ENCODE peak calls at places on chromosomes 7 and 10, in seven cellular contexts. V, O, X, K, P, Q and H are unnamed samples.

GRCh38 chr7:79933144-79933543 is 201.5 kb upstream of the GNAI1 start:
- DNase-seq in V (peak; percentile 73), P (peak; percentile 98), Q (no peak), K (no peak), X (peak; percentile 47), O (no peak), H (no peak)

GRCh38 chr10:76080406-76080805 is 649.0 kb downstream of the LRMDA start:
- DNase-seq in P (peak; percentile 59), V (peak; percentile 59), X (peak; percentile 70), O (no peak), K (no peak), Q (no peak), H (no peak)

GRCh38 chr7:27346531-27347260 is 104.1 kb downstream of the EVX1 start:
- DNase-seq in V (peak; percentile 77), P (peak; percentile 32), O (no peak), Q (no peak), X (peak; percentile 74), K (peak; percentile 30), H (peak; percentile 76)

GRCh38 chr10:70722820-70723424 is 50.6 kb downstream of the ADAMTS14 start:
- DNase-seq in V (peak; percentile 76), O (no peak), Q (no peak), K (no peak), X (peak; percentile 18), P (peak; percentile 62), H (peak; percentile 88)

GRCh38 chr7:95594185-95594584 is 2.1 kb downstream of the PDK4 start:
- DNase-seq in K (no peak), V (no peak), X (no peak), Q (no peak), P (no peak), O (no peak), H (no peak)

GRCh38 chr10:126062132-126063032 is 166.0 kb downstream of the FANK1 start:
- DNase-seq in K (peak; percentile 87), O (peak; percentile 57), P (peak; percentile 97), Q (peak; percentile 77), X (peak; percentile 91), V (peak; percentile 98), H (peak; percentile 93)

GRCh38 chr7:139995034-139995915 is 67.5 kb downstream of the PARP12 start:
- DNase-seq in X (no peak), P (peak; percentile 59), K (no peak), V (peak; percentile 36), O (no peak), Q (peak; percentile 35), H (no peak)

GRCh38 chr10:44967596-44967995 is 8.0 kb downstream of the RASSF4 start:
- DNase-seq in K (no peak), V (no peak), Q (no peak), P (no peak), O (no peak), X (no peak), H (no peak)

GRCh38 chr7:149147072-149147729 is at the start of gene ZNF398:
- DNase-seq in P (peak; percentile 70), V (peak; percentile 79), Q (peak; percentile 79), K (peak; percentile 37), O (peak; percentile 54), X (peak; percentile 23), H (no peak)

GRCh38 chr7:53383131-53383530 is 347.7 kb downstream of the POM121L12 start:
- DNase-seq in P (no peak), V (no peak), Q (no peak), O (no peak), K (no peak), X (no peak), H (peak; percentile 78)

GRCh38 chr10:77837248-77837924 is 89.2 kb downstream of the DLG5 start:
- DNase-seq in K (no peak), P (no peak), X (no peak), Q (no peak), V (peak; percentile 8), O (no peak), H (no peak)

GRCh38 chr7:1024331-1024761 is 20.0 kb upstream of the GPR146 start:
- DNase-seq in X (no peak), O (no peak), K (no peak), Q (no peak), P (no peak), V (no peak), H (no peak)

GRCh38 chr7:134701272-134701671 is 54.6 kb downstream of the BPGM start:
- DNase-seq in X (no peak), V (no peak), Q (no peak), P (peak; percentile 61), K (no peak), O (no peak), H (no peak)

GRCh38 chr10:124193309-124193696 is 99.9 kb upstream of the CHST15 start:
- DNase-seq in X (no peak), K (no peak), P (no peak), Q (no peak), O (no peak), V (no peak), H (no peak)

GRCh38 chr10:131787961-131788360 is 112.8 kb upstream of the PPP2R2D start:
- DNase-seq in Q (no peak), O (no peak), K (no peak), V (no peak), X (no peak), P (no peak), H (no peak)

GRCh38 chr7:157432957-157433576 is 96.3 kb downstream of the DNAJB6 start:
- DNase-seq in P (peak; percentile 29), V (peak; percentile 20), Q (no peak), X (no peak), O (no peak), K (no peak), H (no peak)

GRCh38 chr7:16431646-16432424 is 10.5 kb upstream of the CRPPA start:
- DNase-seq in P (peak; percentile 38), Q (no peak), O (no peak), V (peak; percentile 14), X (no peak), K (no peak), H (no peak)

GRCh38 chr7:118642396-118642795 is 417.9 kb downstream of the ANKRD7 start:
- DNase-seq in P (no peak), K (no peak), X (no peak), V (no peak), O (no peak), Q (no peak), H (no peak)

DNA sequence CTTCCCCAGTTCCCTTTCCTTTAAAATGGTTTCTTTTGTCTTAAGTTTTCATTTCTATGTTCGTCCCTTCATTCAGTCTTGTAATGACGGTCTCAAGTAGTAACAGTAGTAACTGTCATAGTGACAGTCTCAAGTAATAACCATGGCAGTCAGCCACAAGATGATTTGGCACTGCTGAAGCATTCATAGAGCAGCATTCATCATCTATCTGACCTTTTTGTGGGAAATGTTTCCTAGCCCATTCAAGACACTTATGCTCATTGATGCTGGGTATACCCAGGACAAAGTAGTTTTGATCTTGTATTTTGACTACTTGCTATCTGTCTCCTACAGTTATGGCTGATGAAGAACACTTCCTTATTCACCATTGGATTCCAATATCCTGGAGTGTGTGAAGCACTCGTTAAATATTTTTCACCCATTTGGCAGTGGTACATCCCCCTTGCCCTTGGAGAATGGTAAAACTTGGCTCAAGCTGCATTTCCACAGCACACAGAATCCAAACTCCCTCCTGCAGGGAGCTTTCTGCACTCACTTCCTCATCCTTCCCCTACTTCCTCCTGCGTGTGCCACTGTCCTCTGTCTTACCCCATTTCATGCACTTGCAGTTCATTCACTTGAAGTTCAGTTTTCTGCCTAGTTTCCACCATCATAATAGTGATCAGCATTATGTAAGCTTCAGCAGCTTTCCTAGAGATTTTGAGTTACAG is 19.0 kb downstream of the GIMAP4 start:
- DNase-seq in X (no peak), P (no peak), V (no peak), O (no peak), K (no peak), Q (no peak), H (no peak)
- TF ChIP-seq CTCF in X (no peak), P (no peak), V (no peak), O (no peak), K (no peak), Q (no peak), H (no peak)

GRCh38 chr10:4998671-4999070 is 5.0 kb downstream of the AKR1C2 start:
- DNase-seq in O (no peak), V (no peak), P (no peak), K (no peak), X (no peak), Q (no peak), H (no peak)

DNA sequence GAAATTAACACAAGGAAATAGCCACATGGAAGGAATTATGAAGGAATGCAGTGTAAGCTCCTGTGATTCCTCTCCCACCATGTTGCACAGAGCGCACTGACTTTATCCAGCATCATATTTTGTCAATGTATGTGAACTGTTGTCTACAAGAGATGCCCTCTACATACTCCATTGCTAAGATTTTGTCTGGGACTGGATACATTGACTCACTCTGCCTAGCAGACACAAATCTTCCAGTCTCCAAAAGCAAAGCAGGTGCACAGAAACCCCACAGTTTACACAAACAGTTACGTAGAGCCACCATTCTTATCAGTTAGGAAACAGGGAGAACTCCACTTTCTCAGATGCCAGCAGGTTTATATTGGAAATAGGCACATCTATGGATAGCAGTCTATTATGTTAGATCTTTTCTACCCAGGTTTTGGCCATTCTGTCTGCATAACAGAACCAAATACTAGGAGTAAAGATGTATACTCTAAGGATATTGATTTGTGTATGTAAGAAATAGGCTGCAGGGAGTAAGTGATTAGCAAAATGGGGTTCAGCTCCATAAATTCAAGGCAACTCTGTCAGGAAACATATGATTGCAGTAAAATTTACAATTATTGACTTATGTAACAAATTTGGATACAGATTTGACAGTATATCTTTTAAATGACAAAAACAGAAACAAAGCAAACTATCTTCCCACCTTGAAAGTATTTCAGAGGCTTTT is 1.5 kb downstream of the AKR1C2 start:
- DNase-seq in P (no peak), Q (no peak), X (no peak), O (no peak), V (no peak), K (no peak), H (no peak)
- H3K4me3 ChIP-seq in P (peak overlapping the region; percentile 46), Q (no peak overlapping the region), X (no peak overlapping the region), O (peak overlapping the region; percentile 36), V (no peak overlapping the region), K (no peak overlapping the region), H (no peak overlapping the region)

GRCh38 chr10:14878266-14879054 is at the start of gene SUV39H2:
- DNase-seq in V (peak; percentile 94), P (peak; percentile 91), K (peak; percentile 95), Q (peak; percentile 97), O (peak; percentile 89), X (peak; percentile 72), H (peak; percentile 23)
- TF ChIP-seq CTCF in V (no peak), P (no peak), K (no peak), Q (peak; percentile 37), O (no peak), X (no peak), H (no peak)

DNA sequence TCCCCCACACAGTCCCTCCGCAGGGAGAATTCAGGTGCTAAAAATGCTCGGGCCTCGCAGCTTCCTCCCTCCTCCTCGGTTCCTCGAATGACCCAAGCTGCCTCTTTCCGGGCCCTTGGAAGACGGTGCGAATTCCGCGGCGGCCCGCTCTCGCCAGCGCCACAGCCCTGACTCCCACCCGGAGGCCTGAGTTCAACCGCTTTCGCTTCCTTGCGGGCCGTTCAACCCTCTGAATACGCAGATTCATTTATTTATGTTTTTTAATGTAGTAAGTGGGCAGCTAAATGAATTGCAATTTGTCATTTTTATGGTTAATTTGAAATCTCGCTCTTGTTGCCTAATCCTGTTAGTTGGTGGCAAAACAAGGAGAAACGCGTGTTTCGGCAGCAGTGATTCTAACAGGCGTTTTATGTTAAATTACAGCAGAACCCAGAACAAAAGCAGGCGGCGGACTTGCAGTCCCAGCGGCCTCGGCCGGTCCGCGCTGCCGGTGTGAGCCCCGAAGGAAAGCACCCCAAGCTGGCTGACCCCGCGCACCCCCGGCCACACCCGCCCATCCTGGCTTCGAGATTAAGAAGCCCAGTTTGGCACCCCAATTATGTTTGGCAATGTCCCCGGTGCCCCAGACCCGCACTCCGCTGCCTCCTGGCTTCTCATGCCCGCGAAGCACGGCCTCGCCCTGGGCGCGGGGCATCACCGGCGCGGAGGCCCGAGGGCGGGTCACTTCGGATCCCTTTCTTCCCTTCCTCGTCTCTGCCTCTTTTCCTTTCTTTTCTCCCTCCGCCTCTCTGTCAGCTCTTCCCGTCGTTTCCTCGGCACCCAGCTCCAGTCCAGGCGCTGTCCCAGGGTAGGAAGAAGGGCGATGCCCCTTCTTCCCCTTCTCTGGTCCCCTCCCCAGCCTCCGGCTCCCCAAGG is 75.9 kb downstream of the INSIG1 start:
- DNase-seq in Q (no peak), O (no peak), V (no peak), X (no peak), K (no peak), P (peak; percentile 26), H (no peak)
- H3K4me3 ChIP-seq in Q (no peak overlapping the region), O (peak overlapping the region; percentile 21), V (peak overlapping the region; percentile 30), X (no peak overlapping the region), K (peak overlapping the region; percentile 17), P (peak overlapping the region; percentile 31), H (no peak overlapping the region)